ENCODE peak calls at places on chromosomes 4 and X, in five cellular contexts. W is GM12878, T is HCT116, O is H1, L is GM12891. D is an unnamed sample.

GRCh38 chr4:165301833-165302232 is 25.6 kb upstream of the MSMO1 start:
- DNase-seq in W (no peak), T (no peak), O (no peak), L (peak), D (no peak)

GRCh38 chrX:133980406-133980805 is 5.0 kb downstream of the GPC3 start:
- DNase-seq in W (no peak), T (no peak), O (no peak), L (no peak), D (no peak)

GRCh38 chrX:96692911-96693310 is 8.3 kb downstream of the DIAPH2 start:
- DNase-seq in W (no peak), T (no peak), O (no peak), L (no peak), D (no peak)

GRCh38 chr4:84393193-84393592 is 105.9 kb downstream of the NKX6-1 start:
- DNase-seq in W (no peak), T (no peak), O (no peak), L (no peak), D (no peak)

GRCh38 chrX:150365953-150366911 is 3.1 kb downstream of the MAMLD1 start:
- DNase-seq in W (no peak), T (no peak), O (no peak), L (no peak), D (peak)

GRCh38 chrX:129701624-129702069 is 37.1 kb upstream of the XPNPEP2 start:
- DNase-seq in W (no peak), T (no peak), O (no peak), L (no peak), D (peak)

GRCh38 chr4:167290684-167291083 is 56.4 kb upstream of the SPOCK3 start:
- DNase-seq in W (no peak), T (peak), O (no peak), L (no peak), D (no peak)

GRCh38 chr4:3871881-3872833 is 106.0 kb downstream of the ADRA2C start:
- DNase-seq in W (no peak), T (no peak), O (no peak), L (no peak), D (peak)

GRCh38 chr4:70721747-70722146 is at the start of gene RUFY3:
- DNase-seq in W (no peak), T (no peak), O (no peak), L (no peak), D (no peak)

GRCh38 chr4:135277116-135277979 is 1075.8 kb upstream of the PABPC4L start:
- DNase-seq in W (no peak), T (no peak), O (no peak), L (no peak), D (no peak)

GRCh38 chr4:96228463-96228862 is 388.6 kb downstream of the PDHA2 start:
- DNase-seq in W (no peak), T (no peak), O (no peak), L (no peak), D (no peak)

GRCh38 chr4:94390804-94391410 is 48.3 kb upstream of the HPGDS start:
- DNase-seq in W (no peak), T (no peak), O (no peak), L (peak), D (no peak)

GRCh38 chr4:84804126-84804525 is 162.4 kb downstream of the WDFY3 start:
- DNase-seq in W (no peak), T (no peak), O (no peak), L (no peak), D (no peak)

GRCh38 chr4:2080429-2081300 is 21.5 kb downstream of the NAT8L start:
- DNase-seq in W (no peak), T (no peak), O (no peak), L (no peak), D (peak)

GRCh38 chr4:22962186-22962786 is 269.5 kb downstream of the GBA3 start:
- DNase-seq in W (no peak), T (no peak), O (no peak), L (no peak), D (no peak)

GRCh38 chr4:37475087-37475486 is 211.1 kb downstream of the RELL1 start:
- DNase-seq in W (no peak), T (no peak), O (no peak), L (no peak), D (no peak)

GRCh38 chr4:47031713-47032404 is 492 bp downstream of the GABRB1 start:
- DNase-seq in W (no peak), T (no peak), O (no peak), L (no peak), D (no peak)

GRCh38 chr4:25884040-25884788 is 21.4 kb upstream of the SEL1L3 start:
- DNase-seq in W (no peak), T (no peak), O (no peak), L (no peak), D (peak)

GRCh38 chr4:123488916-123489315 is 92.3 kb downstream of the SPRY1 start:
- DNase-seq in W (peak), T (peak), O (no peak), L (no peak), D (no peak)

GRCh38 chrX:69501433-69501832 is 2.7 kb upstream of the NALF2 start:
- DNase-seq in W (no peak), T (peak), O (no peak), L (no peak), D (no peak)

GRCh38 chr4:128349921-128350320 is 62.3 kb upstream of the PGRMC2 start:
- DNase-seq in W (no peak), T (no peak), O (no peak), L (no peak), D (no peak)

GRCh38 chr4:1029536-1029935 is 18.1 kb downstream of the FGFRL1 start:
- DNase-seq in W (no peak), T (no peak), O (no peak), L (no peak), D (no peak)

GRCh38 chr4:1027219-1027915 is 15.9 kb downstream of the FGFRL1 start:
- DNase-seq in W (no peak), T (no peak), O (no peak), L (no peak), D (no peak)

GRCh38 chr4:1028574-1029220 is 17.3 kb downstream of the FGFRL1 start:
- DNase-seq in W (no peak), T (no peak), O (no peak), L (no peak), D (no peak)

GRCh38 chr4:1026115-1026514 is 14.7 kb downstream of the FGFRL1 start:
- DNase-seq in W (peak), T (no peak), O (no peak), L (peak), D (no peak)

DNA sequence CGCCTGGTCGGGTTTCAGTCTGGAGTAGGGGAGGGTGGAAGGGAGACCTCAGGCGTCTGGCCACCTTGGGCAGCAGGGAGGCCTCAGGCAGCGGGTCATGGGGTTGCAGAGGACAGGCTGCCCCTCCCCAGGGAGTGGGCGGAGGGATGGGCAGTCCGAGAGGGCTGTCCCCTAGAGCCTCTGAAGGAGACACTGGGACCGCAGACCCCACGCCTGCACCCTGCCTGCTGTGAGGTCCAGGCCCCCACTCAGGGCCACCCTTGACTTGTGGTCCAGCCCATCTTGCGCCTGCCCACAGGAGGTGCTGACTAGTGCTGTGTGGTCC is 16.5 kb downstream of the FGFRL1 start:
- DNase-seq in W (no peak), T (no peak), O (no peak), L (no peak), D (no peak)
- TF ChIP-seq POLR2AphosphoS5 in W (no peak), T (peak), O (no peak), L (no peak), D (no peak)

GRCh38 chrX:154473683-154474082 is 5.4 kb downstream of the LAGE3 start:
- DNase-seq in W (no peak), T (no peak), O (no peak), L (no peak), D (no peak)

GRCh38 chrX:154472685-154473632 is 6.1 kb downstream of the LAGE3 start:
- DNase-seq in W (no peak), T (no peak), O (no peak), L (no peak), D (no peak)

GRCh38 chrX:154478728-154479622 is at the start of gene LAGE3:
- DNase-seq in W (peak), T (peak), O (peak), L (peak), D (peak)

GRCh38 chrX:154477891-154478477 is 1.1 kb downstream of the LAGE3 start:
- DNase-seq in W (no peak), T (no peak), O (no peak), L (no peak), D (peak)

GRCh38 chrX:154476821-154477220 is 2.3 kb downstream of the LAGE3 start:
- DNase-seq in W (no peak), T (no peak), O (no peak), L (no peak), D (no peak)
- TF ChIP-seq POLR2AphosphoS5 in W (no peak), T (peak), O (no peak), L (no peak), D (no peak)

DNA sequence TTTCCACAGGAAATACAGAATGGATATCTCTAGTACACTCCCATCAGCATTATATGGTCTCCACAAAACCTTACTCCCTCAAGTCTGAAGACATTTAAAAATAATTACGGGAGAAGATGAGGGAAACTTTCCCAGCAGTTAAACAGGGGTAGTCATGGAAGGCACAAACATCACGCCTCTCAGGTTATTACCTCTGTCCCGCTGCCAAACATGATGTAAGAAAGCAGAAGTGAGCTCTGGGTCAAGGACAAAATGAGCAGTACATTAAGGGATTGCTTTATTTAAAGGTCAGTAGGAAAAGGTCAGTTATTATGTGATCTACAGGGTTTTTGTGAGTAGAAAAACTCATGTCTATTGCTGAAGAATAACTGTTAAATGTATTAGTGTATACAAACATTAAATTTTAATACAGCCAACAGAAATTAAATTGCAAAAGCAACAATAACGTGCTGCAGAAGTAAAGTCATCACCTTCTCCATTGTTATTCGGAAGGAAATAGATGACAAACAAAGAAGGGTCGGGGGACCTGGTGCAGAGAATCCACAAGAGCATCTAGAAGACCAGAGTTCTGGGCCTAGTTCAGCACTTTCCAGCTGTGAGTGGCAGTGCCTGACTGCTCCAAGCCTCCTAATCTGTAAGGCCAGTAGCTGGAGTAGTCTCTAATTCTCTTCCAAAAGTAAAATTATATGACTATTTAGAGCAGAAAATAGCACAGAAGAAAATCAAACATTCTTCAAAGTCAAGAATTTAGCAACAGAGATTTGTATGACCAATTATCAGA is 171.2 kb downstream of the PPP3CA start:
- DNase-seq in W (no peak), T (no peak), O (no peak), L (no peak), D (no peak)
- TF ChIP-seq POLR2AphosphoS5 in W (no peak), T (no peak), O (no peak), L (no peak), D (no peak)

GRCh38 chr4:174598800-174599199 is 76.5 kb upstream of the HPGD start:
- DNase-seq in W (no peak), T (no peak), O (no peak), L (no peak), D (no peak)

GRCh38 chr4:174607792-174608191 is 85.5 kb upstream of the HPGD start:
- DNase-seq in W (no peak), T (no peak), O (no peak), L (no peak), D (no peak)

GRCh38 chr4:174600391-174600790 is 78.1 kb upstream of the HPGD start:
- DNase-seq in W (no peak), T (no peak), O (no peak), L (no peak), D (no peak)

DNA sequence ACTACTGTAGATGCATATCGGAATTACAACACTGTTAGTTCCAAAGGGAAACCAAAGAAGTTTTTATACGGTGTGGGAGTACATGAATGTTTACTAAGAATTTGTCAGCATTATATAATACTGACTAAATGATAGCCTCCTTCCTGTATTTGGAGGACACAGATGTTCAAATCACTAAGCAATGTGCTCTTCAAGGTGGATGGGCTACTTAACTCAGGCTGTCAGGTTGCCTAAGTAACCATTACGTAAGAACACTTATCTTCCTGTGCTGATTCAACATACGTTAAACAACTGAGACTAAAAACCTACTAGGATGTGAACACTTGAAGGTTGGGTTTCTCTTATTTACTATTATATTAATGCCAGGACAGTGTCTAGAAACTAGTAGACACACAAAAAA is 81.9 kb upstream of the HPGD start:
- DNase-seq in W (no peak), T (no peak), O (no peak), L (no peak), D (no peak)
- TF ChIP-seq POLR2AphosphoS5 in W (no peak), T (no peak), O (no peak), L (no peak), D (no peak)

DNA sequence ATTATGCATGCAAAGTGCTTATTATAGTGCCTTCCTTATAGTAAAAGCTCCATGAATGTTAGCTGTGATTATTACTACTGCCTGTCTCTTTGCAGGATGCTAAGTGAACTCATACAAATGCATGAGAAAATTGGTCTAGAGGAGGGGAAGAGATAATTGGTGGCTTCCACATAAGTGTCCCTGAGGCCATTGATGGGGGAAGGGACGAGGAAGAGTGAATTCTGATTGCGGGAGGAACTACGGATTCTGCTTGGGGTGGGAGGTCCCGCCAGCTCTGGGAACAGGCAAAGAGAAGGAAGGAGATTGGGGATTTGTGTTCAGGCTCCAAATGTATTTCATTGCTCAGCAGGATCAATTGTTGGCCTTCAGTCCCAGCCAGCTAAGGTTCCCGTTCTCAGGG is 11.6 kb upstream of the ARHGAP36 start:
- DNase-seq in W (no peak), T (no peak), O (no peak), L (no peak), D (no peak)
- TF ChIP-seq POLR2AphosphoS5 in W (no peak), T (no peak), O (no peak), L (no peak), D (no peak)

DNA sequence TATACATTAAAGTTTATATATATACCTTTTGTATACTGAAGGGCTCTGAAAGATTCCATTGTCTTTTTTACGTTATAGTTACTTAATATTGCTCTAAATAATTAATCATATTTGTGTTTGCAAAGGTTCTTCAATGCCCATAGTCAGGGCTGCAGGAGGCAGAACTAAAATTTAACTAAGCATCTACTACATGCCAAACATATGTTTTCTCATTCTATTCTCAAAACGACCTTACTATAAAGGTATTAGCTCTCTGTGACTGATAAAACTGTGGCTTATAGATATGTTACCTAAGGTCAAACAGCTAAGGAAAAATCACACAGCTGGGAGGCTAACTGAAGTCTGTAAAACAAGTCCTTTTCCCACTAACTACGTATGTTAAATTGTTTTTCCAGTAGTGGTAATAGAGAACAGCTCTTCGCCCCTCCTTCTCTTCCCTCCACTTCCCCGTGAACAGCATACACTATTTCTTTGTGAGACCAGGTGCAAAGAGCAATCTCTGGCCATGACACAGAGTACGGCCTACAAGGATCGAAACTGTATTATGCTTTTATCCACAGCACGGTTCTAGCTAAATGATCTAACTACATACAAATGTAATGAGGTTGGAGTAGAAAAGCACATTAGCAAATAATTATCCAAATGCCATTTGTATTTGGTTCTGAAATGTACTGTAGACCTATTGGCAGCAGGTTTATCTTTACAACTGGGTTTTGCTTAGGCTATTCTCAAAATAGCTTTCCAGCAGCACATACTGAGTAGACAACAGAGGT is 1.7 kb downstream of the CNOT6L start:
- DNase-seq in W (no peak), T (no peak), O (no peak), L (no peak), D (no peak)
- TF ChIP-seq POLR2AphosphoS5 in W (no peak), T (no peak), O (no peak), L (no peak), D (no peak)

DNA sequence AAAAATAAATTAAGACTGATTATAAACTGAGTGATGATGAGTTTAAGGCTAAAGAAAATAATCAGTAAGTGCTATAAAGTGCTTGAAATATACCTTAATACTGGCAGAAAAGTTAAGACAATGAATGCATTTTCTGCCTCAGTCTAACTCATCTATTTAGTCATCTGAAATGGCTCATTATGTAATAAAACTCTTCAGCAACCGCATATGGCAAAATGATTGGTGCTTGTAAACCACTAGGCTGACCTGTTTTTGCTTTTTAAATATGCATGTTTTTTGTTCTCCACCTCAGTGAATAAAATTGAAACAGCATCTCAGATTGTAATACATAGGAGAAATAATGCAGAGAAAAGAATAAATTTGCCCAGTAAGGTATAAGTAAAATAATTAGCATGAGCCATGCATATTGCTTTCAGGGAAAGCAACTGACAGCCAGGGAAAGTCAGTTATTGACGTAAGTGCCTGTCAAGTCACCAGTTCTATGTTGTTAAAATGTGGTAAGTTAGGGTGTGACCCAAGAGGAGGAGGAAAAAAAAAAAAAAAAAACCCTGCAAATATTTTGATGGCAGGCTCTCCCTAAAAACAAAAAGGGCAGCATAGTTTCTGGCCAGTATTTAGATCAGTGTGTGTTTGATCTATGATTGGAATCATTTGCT is 167.5 kb downstream of the PALLD start:
- DNase-seq in W (no peak), T (no peak), O (no peak), L (no peak), D (no peak)
- TF ChIP-seq POLR2AphosphoS5 in W (no peak), T (no peak), O (no peak), L (no peak), D (no peak)

GRCh38 chr4:55348436-55348835 is 2.4 kb downstream of the SRD5A3 start:
- DNase-seq in W (no peak), T (no peak), O (no peak), L (no peak), D (no peak)

GRCh38 chr4:55346851-55347255 is 811 bp downstream of the SRD5A3 start:
- DNase-seq in W (peak), T (no peak), O (no peak), L (peak), D (no peak)

GRCh38 chr4:55345054-55345453 is 988 bp upstream of the SRD5A3 start:
- DNase-seq in W (no peak), T (no peak), O (no peak), L (no peak), D (no peak)

GRCh38 chr4:55347610-55348228 is 1.7 kb downstream of the SRD5A3 start:
- DNase-seq in W (no peak), T (no peak), O (no peak), L (no peak), D (no peak)

GRCh38 chr4:55345980-55346850 is at the start of gene SRD5A3:
- DNase-seq in W (peak), T (peak), O (peak), L (peak), D (peak)
- TF ChIP-seq POLR2AphosphoS5 in W (peak), T (peak), O (peak), L (peak), D (no peak)